ENCODE peak calls at places on chromosomes 6 and 20, in six cellular contexts. T is A549, G is SK-N-SH, F is PC-9, V is hepatocyte, J is fibroblast of lung. N is an unnamed sample.

GRCh38 chr20:20711413-20711812 is 1.0 kb downstream of the RALGAPA2 start:
- DNase-seq in T (no peak), G (no peak), F (peak; percentile 21), V (peak; percentile 42), J (no peak), N (no peak)

GRCh38 chr20:41453006-41453950 is 86.7 kb upstream of the EMILIN3 start:
- DNase-seq in T (no peak), G (no peak), F (no peak), V (no peak), J (no peak), N (no peak)

GRCh38 chr6:69917834-69918233 is 51.5 kb downstream of the COL19A1 start:
- DNase-seq in T (peak; percentile 7), G (no peak), F (no peak), V (no peak), J (peak; percentile 63), N (no peak)

GRCh38 chr6:112289039-112289566 is 34.7 kb upstream of the LAMA4 start:
- DNase-seq in T (no peak), G (no peak), F (no peak), V (peak; percentile 74), J (peak; percentile 90), N (no peak)

GRCh38 chr20:17500271-17500670 is 30.9 kb downstream of the BFSP1 start:
- DNase-seq in T (no peak), G (no peak), F (no peak), V (no peak), J (no peak), N (no peak)

GRCh38 chr6:137389150-137389664 is 105.0 kb downstream of the OLIG3 start:
- DNase-seq in T (no peak), G (no peak), F (no peak), V (peak; percentile 28), J (no peak), N (no peak)

GRCh38 chr6:27178001-27178730 is 69.3 kb upstream of the PRSS16 start:
- DNase-seq in T (peak; percentile 92), G (peak; percentile 35), F (peak; percentile 70), V (peak; percentile 78), J (peak; percentile 95), N (peak; percentile 84)

GRCh38 chr6:159700970-159701369 is 7.9 kb upstream of the SOD2 start:
- DNase-seq in T (no peak), G (no peak), F (no peak), V (no peak), J (peak; percentile 16), N (no peak)

GRCh38 chr6:87705070-87705691 is 3.1 kb upstream of the AKIRIN2 start:
- DNase-seq in T (peak; percentile 81), G (no peak), F (no peak), V (peak; percentile 47), J (peak; percentile 78), N (no peak)

GRCh38 chr6:142695016-142695415 is 250.0 kb downstream of the HIVEP2 start:
- DNase-seq in T (no peak), G (no peak), F (no peak), V (no peak), J (peak; percentile 24), N (no peak)

GRCh38 chr6:17490724-17491123 is 97.3 kb downstream of the CAP2 start:
- DNase-seq in T (no peak), G (no peak), F (no peak), V (no peak), J (no peak), N (no peak)

GRCh38 chr6:102026649-102027048 is 633.1 kb downstream of the GRIK2 start:
- DNase-seq in T (peak; percentile 0), G (peak; percentile 4), F (no peak), V (no peak), J (no peak), N (no peak)

GRCh38 chr20:9838378-9839295 is at the start of gene PAK5:
- DNase-seq in T (peak; percentile 68), G (peak; percentile 94), F (no peak), V (peak; percentile 91), J (peak; percentile 75), N (peak; percentile 97)

GRCh38 chr6:75778757-75779156 is 29.7 kb downstream of the MYO6 start:
- DNase-seq in T (no peak), G (no peak), F (no peak), V (no peak), J (no peak), N (no peak)

GRCh38 chr20:2108498-2108897 is 6.9 kb downstream of the STK35 start:
- DNase-seq in T (no peak), G (no peak), F (no peak), V (no peak), J (no peak), N (no peak)
- H3K4me2 ChIP-seq in T (peak overlapping the region; percentile 47), G (peak overlapping the region; percentile 51), F (peak overlapping the region; percentile 61), V (no peak overlapping the region), J (no peak overlapping the region), N (no peak overlapping the region)

GRCh38 chr20:61436268-61436667 is 184.2 kb downstream of the CDH4 start:
- DNase-seq in T (no peak), G (no peak), F (no peak), V (no peak), J (peak; percentile 88), N (no peak)

GRCh38 chr20:61437280-61438206 is 185.5 kb downstream of the CDH4 start:
- DNase-seq in T (no peak), G (no peak), F (no peak), V (no peak), J (peak; percentile 95), N (peak; percentile 59)

GRCh38 chr20:61435823-61436220 is 183.8 kb downstream of the CDH4 start:
- DNase-seq in T (no peak), G (no peak), F (no peak), V (no peak), J (no peak), N (no peak)

GRCh38 chr20:61435184-61435822 is 183.2 kb downstream of the CDH4 start:
- DNase-seq in T (no peak), G (no peak), F (no peak), V (no peak), J (no peak), N (no peak)

DNA sequence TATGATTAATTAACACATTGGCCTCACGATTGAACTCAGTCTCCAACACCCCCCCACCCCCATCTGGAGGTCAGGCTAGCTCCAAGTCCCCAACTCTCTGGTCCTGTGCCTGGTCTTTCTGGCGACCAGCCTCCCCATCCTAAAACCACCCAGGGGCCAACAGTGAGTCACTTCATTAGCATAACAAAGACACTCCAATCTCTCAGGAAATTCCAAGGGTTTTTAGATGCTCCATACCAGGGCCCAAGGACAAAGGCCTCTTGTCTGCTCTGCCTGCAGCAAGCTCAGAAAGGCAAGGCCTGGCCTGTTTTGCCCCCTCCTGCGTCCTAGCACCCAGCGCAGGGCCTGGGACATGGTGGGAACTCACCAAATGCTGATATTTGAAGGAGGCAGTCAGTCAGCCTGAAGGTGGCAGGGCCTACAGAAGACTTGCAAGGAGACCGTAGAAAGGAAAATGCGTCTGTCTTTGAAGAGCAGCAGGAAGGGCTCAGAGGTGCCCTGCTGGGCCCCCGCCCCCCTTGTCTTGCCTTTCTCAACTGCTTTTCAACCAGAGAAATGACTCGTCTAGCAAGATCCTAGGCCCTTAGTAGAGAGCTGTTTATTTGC is 184.7 kb downstream of the CDH4 start:
- DNase-seq in T (peak; percentile 32), G (no peak), F (no peak), V (no peak), J (peak; percentile 98), N (peak; percentile 96)
- H3K4me2 ChIP-seq in T (no peak overlapping the region), G (no peak overlapping the region), F (no peak overlapping the region), V (no peak overlapping the region), J (peak overlapping the region; percentile 45), N (peak overlapping the region; percentile 29)

GRCh38 chr6:168272379-168273011 is 47.1 kb downstream of the DACT2 start:
- DNase-seq in T (no peak), G (peak; percentile 82), F (no peak), V (peak; percentile 63), J (no peak), N (peak; percentile 55)

GRCh38 chr6:168270274-168271174 is 49.1 kb downstream of the DACT2 start:
- DNase-seq in T (no peak), G (no peak), F (no peak), V (no peak), J (no peak), N (no peak)

GRCh38 chr6:168275168-168275567 is 44.4 kb downstream of the DACT2 start:
- DNase-seq in T (no peak), G (no peak), F (no peak), V (no peak), J (no peak), N (no peak)

GRCh38 chr6:168274046-168274952 is 45.3 kb downstream of the DACT2 start:
- DNase-seq in T (peak; percentile 62), G (no peak), F (no peak), V (peak; percentile 67), J (no peak), N (peak; percentile 48)

DNA sequence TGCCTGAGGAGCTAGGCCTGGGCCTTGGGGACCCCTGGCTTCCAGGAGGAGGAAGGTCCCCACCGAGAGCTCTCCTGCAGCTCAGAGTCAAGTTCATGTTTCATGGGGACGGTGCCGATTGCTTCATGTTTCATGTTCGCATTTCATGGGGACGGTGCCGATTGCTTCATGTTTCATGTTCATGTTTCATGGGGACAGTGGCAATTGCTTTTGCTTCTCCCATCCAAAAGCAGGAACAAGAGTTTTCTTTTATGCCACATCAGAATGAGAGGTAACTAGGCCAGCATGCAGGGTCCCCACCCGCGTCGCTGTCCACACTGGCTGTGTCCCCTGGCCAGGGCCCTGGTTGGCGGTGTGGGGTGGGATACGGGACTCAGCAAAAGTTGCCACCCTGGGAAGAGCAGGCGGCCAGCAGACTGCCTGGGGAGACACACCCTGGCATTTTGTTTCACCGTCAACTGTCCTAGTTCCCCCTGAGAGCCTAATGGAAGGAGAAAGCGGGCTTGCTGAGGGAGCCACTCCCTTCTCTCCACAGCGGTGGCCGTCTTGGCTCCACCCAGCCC is 46.0 kb downstream of the DACT2 start:
- DNase-seq in T (no peak), G (no peak), F (no peak), V (no peak), J (no peak), N (no peak)
- H3K4me2 ChIP-seq in T (peak overlapping the region; percentile 95), G (no peak overlapping the region), F (no peak overlapping the region), V (peak overlapping the region; percentile 75), J (no peak overlapping the region), N (no peak overlapping the region)

GRCh38 chr20:36118372-36118771 is 36.2 kb upstream of the EPB41L1 start:
- DNase-seq in T (no peak), G (no peak), F (no peak), V (no peak), J (no peak), N (no peak)

GRCh38 chr20:36114707-36115106 is 39.8 kb upstream of the EPB41L1 start:
- DNase-seq in T (no peak), G (no peak), F (no peak), V (no peak), J (no peak), N (no peak)

GRCh38 chr20:36117638-36118037 is 36.9 kb upstream of the EPB41L1 start:
- DNase-seq in T (no peak), G (no peak), F (no peak), V (no peak), J (no peak), N (no peak)

GRCh38 chr20:36119537-36119936 is 35.0 kb upstream of the EPB41L1 start:
- DNase-seq in T (no peak), G (no peak), F (no peak), V (no peak), J (no peak), N (no peak)

DNA sequence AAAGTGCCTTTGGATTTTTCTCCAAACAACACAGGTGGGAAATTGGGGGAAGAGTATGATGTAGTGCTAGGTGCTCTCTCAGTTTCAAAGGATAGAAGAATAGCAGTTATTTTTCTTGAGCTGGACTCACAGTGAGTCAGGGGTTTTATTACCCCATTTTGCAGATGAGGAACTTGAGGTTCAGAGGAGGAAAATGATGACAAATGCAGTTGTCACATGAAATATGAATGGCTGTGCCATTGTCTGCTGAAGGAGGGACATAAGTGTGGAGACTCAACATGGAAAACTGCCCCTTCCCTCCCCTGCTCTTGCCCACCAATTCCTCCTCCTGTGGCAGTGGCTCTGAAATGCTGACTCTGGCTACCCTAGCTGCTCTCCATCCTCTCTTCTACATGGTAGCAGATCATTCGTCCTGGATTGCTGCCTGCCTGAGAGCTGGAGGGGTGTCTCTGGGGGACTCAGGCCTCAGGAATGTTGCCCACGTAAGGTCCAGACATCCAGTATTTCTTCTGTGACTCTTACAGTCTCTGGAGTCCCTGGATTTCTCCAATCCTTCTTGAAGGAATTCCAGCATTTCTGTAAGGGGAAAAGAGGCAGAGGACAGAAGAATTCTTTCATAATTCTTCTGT is 37.6 kb upstream of the EPB41L1 start:
- DNase-seq in T (no peak), G (no peak), F (no peak), V (no peak), J (peak; percentile 93), N (no peak)
- H3K4me2 ChIP-seq in T (no peak overlapping the region), G (peak overlapping the region; percentile 12), F (no peak overlapping the region), V (no peak overlapping the region), J (no peak overlapping the region), N (no peak overlapping the region)

N was measured in H9.